ENCODE peak calls at places on chromosome 10, in eight cellular contexts. N is endothelial cell of umbilical vein; X is substantia nigra; M is K562; P is naive thymus-derived CD4-positive, alpha-beta T cell; E is fibroblast of lung; C is CD4-positive, CD25-positive, alpha-beta regulatory T cell; R is neuronal stem cell. F is an unnamed sample.

GRCh38 chr10:1102392-1102791 is 46.2 kb downstream of the WDR37 start:
- DNase-seq in N (no peak), X (no peak), M (no peak), P (peak), E (no peak), C (no peak), R (no peak), F (no peak)

GRCh38 chr10:79093658-79094411 is 25.1 kb downstream of the ZMIZ1 start:
- DNase-seq in N (peak), X (no peak), M (peak), P (no peak), E (peak), C (no peak), R (no peak), F (no peak)

GRCh38 chr10:101494650-101495049 is 93.4 kb downstream of the POLL start:
- DNase-seq in N (no peak), X (no peak), M (no peak), P (no peak), E (no peak), C (no peak), R (no peak), F (no peak)

GRCh38 chr10:92054807-92055206 is 131.2 kb downstream of the BTAF1 start:
- DNase-seq in N (no peak), X (no peak), M (no peak), P (no peak), E (no peak), C (no peak), R (no peak), F (no peak)

GRCh38 chr10:132788831-132789219 is 2.9 kb upstream of the NKX6-2 start:
- DNase-seq in N (no peak), X (no peak), M (no peak), P (no peak), E (no peak), C (no peak), R (peak), F (no peak)

GRCh38 chr10:68142761-68143160 is 33.5 kb downstream of the MYPN start:
- DNase-seq in N (peak), X (no peak), M (no peak), P (no peak), E (no peak), C (no peak), R (no peak), F (no peak)

GRCh38 chr10:104895981-104896380 is 254.9 kb downstream of the SORCS3 start:
- DNase-seq in N (no peak), X (no peak), M (no peak), P (no peak), E (no peak), C (no peak), R (no peak), F (no peak)

GRCh38 chr10:79171504-79171903 is 102.7 kb downstream of the ZMIZ1 start:
- DNase-seq in N (no peak), X (no peak), M (no peak), P (no peak), E (no peak), C (no peak), R (no peak), F (no peak)

GRCh38 chr10:21194510-21194993 is 297.4 kb upstream of the NEBL start:
- DNase-seq in N (peak), X (no peak), M (no peak), P (no peak), E (peak), C (no peak), R (no peak), F (no peak)

DNA sequence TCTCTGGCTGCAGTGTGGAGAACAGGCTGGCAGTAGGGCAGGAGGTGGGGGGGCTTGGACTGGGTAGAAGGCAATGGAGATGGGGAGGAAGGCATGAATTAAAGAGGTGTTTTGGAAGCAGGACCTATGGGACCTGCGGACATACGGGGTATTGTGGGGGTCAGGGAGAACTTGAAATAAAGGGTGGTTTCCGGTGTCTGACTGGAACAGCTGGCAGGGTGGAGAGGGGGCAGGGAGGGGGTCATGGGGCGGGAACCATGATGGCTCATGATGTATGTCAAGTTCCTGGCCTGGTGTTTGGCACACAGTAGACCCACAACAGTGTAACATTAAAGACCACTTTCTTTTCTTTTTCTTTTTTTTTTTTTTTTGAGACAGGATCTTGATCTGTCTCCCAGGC is 5.5 kb downstream of the LHPP start:
- DNase-seq in N (no peak), X (no peak), M (no peak), P (no peak), E (no peak), C (no peak), R (no peak), F (no peak)
- H3K27ac ChIP-seq in N (no peak), X (no peak), M (no peak), P (no peak), E (no peak), C (no peak), R (no peak), F (no peak)

GRCh38 chr10:29858352-29859267 is 200.8 kb downstream of the JCAD start:
- DNase-seq in N (peak), X (no peak), M (no peak), P (no peak), E (peak), C (no peak), R (peak), F (peak)
- H3K27ac ChIP-seq in N (no peak), X (no peak), M (no peak), P (no peak), E (no peak), C (no peak), R (peak), F (no peak)

GRCh38 chr10:127278001-127278400 is 81.6 kb upstream of the INSYN2A start:
- DNase-seq in N (peak), X (no peak), M (no peak), P (no peak), E (peak), C (no peak), R (no peak), F (peak)
- H3K27ac ChIP-seq in N (no peak), X (no peak), M (no peak), P (no peak), E (no peak), C (no peak), R (no peak), F (no peak)

DNA sequence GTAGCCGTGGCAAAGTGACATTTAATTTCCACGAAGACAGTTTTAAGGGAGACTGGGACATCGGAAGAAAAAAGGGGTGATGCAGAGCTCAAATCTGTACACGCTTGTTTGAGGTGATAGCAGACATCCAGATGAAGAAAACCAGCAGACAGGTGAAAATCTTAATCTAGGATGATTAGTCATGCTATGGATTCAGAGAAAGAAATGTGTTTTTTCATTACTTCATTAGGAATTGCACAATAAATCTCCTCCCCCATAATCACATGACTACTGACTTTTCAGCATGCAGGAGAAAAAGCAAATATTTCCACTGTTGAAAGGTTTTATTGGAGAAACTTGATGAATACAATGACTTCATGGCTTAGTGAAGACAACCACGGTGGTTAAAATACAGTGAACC is 2.5 kb downstream of the NUDT5 start:
- DNase-seq in N (no peak), X (no peak), M (no peak), P (no peak), E (peak), C (no peak), R (no peak), F (no peak)
- H3K27ac ChIP-seq in N (no peak), X (no peak), M (no peak), P (no peak), E (no peak), C (no peak), R (no peak), F (no peak)

GRCh38 chr10:129171816-129172215 is 295.2 kb upstream of the MGMT start:
- DNase-seq in N (no peak), X (no peak), M (no peak), P (no peak), E (no peak), C (no peak), R (no peak), F (no peak)

GRCh38 chr10:129168660-129169059 is 298.4 kb upstream of the MGMT start:
- DNase-seq in N (no peak), X (no peak), M (no peak), P (no peak), E (no peak), C (no peak), R (no peak), F (no peak)

GRCh38 chr10:129169115-129169514 is 297.9 kb upstream of the MGMT start:
- DNase-seq in N (no peak), X (no peak), M (no peak), P (no peak), E (no peak), C (no peak), R (no peak), F (no peak)

GRCh38 chr10:129174167-129175014 is 292.6 kb upstream of the MGMT start:
- DNase-seq in N (no peak), X (no peak), M (no peak), P (no peak), E (no peak), C (no peak), R (no peak), F (no peak)
- H3K27ac ChIP-seq in N (no peak), X (no peak), M (no peak), P (no peak), E (no peak), C (no peak), R (no peak), F (no peak)

GRCh38 chr10:72349438-72349837 is 5.3 kb downstream of the DNAJB12 start:
- DNase-seq in N (no peak), X (no peak), M (no peak), P (no peak), E (no peak), C (no peak), R (no peak), F (no peak)
- H3K27ac ChIP-seq in N (no peak), X (no peak), M (no peak), P (no peak), E (no peak), C (no peak), R (no peak), F (no peak)

GRCh38 chr10:6171891-6172354 is 30.8 kb upstream of the PFKFB3 start:
- DNase-seq in N (peak), X (no peak), M (no peak), P (peak), E (peak), C (no peak), R (no peak), F (peak)
- H3K27ac ChIP-seq in N (peak), X (peak), M (no peak), P (no peak), E (peak), C (no peak), R (no peak), F (peak)

F was measured in brain microvascular endothelial cell.